ENCODE peak calls at places on chromosomes 6 and 20, in ten cellular contexts. One of them, this sample, is unnamed.

GRCh38 chr6:21740719-21741118 is 147.2 kb downstream of the SOX4 start:
- DNase-seq in HCT116: no peak
- DNase-seq in A549: no peak
- DNase-seq in sigmoid colon: no peak
- DNase-seq in heart left ventricle: no peak
- DNase-seq in uterus: no peak
- DNase-seq in Peyer's patch: no peak
- DNase-seq in adrenal gland: no peak
- DNase-seq in H1: no peak
- DNase-seq in IMR-90: peak; percentile 85
- DNase-seq in this sample: no peak

GRCh38 chr20:22905667-22906066 is 129.4 kb upstream of the SSTR4 start:
- DNase-seq in HCT116: no peak
- DNase-seq in A549: no peak
- DNase-seq in sigmoid colon: peak; percentile 60
- DNase-seq in heart left ventricle: peak; percentile 39
- DNase-seq in uterus: peak; percentile 19
- DNase-seq in Peyer's patch: no peak
- DNase-seq in adrenal gland: no peak
- DNase-seq in H1: no peak
- DNase-seq in IMR-90: no peak
- DNase-seq in this sample: no peak

GRCh38 chr6:87590989-87591388 is 1.1 kb downstream of the ORC3 start:
- DNase-seq in HCT116: no peak
- DNase-seq in A549: no peak
- DNase-seq in sigmoid colon: no peak
- DNase-seq in heart left ventricle: no peak
- DNase-seq in uterus: no peak
- DNase-seq in Peyer's patch: no peak
- DNase-seq in adrenal gland: no peak
- DNase-seq in H1: no peak
- DNase-seq in IMR-90: peak; percentile 18
- DNase-seq in this sample: no peak

GRCh38 chr20:31808481-31808880 is 10.7 kb upstream of the MYLK2 start:
- DNase-seq in HCT116: no peak
- DNase-seq in A549: no peak
- DNase-seq in sigmoid colon: no peak
- DNase-seq in heart left ventricle: no peak
- DNase-seq in uterus: no peak
- DNase-seq in Peyer's patch: no peak
- DNase-seq in adrenal gland: no peak
- DNase-seq in H1: no peak
- DNase-seq in IMR-90: no peak
- DNase-seq in this sample: no peak

GRCh38 chr6:143757346-143757832 is 79.6 kb downstream of the PHACTR2 start:
- DNase-seq in HCT116: no peak
- DNase-seq in A549: no peak
- DNase-seq in sigmoid colon: no peak
- DNase-seq in heart left ventricle: no peak
- DNase-seq in uterus: no peak
- DNase-seq in Peyer's patch: no peak
- DNase-seq in adrenal gland: no peak
- DNase-seq in H1: no peak
- DNase-seq in IMR-90: no peak
- DNase-seq in this sample: no peak

GRCh38 chr6:88165877-88166492 is at the start of gene CNR1:
- DNase-seq in HCT116: no peak
- DNase-seq in A549: peak; percentile 13
- DNase-seq in sigmoid colon: peak; percentile 89
- DNase-seq in heart left ventricle: peak; percentile 42
- DNase-seq in uterus: peak; percentile 32
- DNase-seq in Peyer's patch: peak; percentile 78
- DNase-seq in adrenal gland: peak; percentile 71
- DNase-seq in H1: peak; percentile 78
- DNase-seq in IMR-90: no peak
- DNase-seq in this sample: peak; percentile 84

GRCh38 chr6:152563182-152563581 is 74.0 kb downstream of the SYNE1 start:
- DNase-seq in HCT116: no peak
- DNase-seq in A549: no peak
- DNase-seq in sigmoid colon: no peak
- DNase-seq in heart left ventricle: no peak
- DNase-seq in uterus: no peak
- DNase-seq in Peyer's patch: no peak
- DNase-seq in adrenal gland: no peak
- DNase-seq in H1: no peak
- DNase-seq in IMR-90: no peak
- DNase-seq in this sample: no peak

GRCh38 chr6:89818977-89819335 is 638 bp downstream of the MDN1 start:
- DNase-seq in HCT116: no peak
- DNase-seq in A549: peak; percentile 21
- DNase-seq in sigmoid colon: no peak
- DNase-seq in heart left ventricle: no peak
- DNase-seq in uterus: no peak
- DNase-seq in Peyer's patch: peak; percentile 47
- DNase-seq in adrenal gland: peak; percentile 63
- DNase-seq in H1: no peak
- DNase-seq in IMR-90: peak; percentile 30
- DNase-seq in this sample: peak; percentile 23

GRCh38 chr6:138945354-138945753 is 42.7 kb downstream of the REPS1 start:
- DNase-seq in HCT116: no peak
- DNase-seq in A549: peak; percentile 20
- DNase-seq in sigmoid colon: no peak
- DNase-seq in heart left ventricle: no peak
- DNase-seq in uterus: no peak
- DNase-seq in Peyer's patch: no peak
- DNase-seq in adrenal gland: no peak
- DNase-seq in H1: no peak
- DNase-seq in IMR-90: no peak
- DNase-seq in this sample: no peak

GRCh38 chr6:170279977-170280688 is 10.7 kb downstream of the DLL1 start:
- DNase-seq in HCT116: no peak
- DNase-seq in A549: peak; percentile 67
- DNase-seq in sigmoid colon: peak; percentile 76
- DNase-seq in heart left ventricle: peak; percentile 74
- DNase-seq in uterus: peak; percentile 77
- DNase-seq in Peyer's patch: peak; percentile 83
- DNase-seq in adrenal gland: peak; percentile 87
- DNase-seq in H1: no peak
- DNase-seq in IMR-90: peak; percentile 12
- DNase-seq in this sample: peak; percentile 82

GRCh38 chr6:90080876-90081464 is 186.7 kb downstream of the GJA10 start:
- DNase-seq in HCT116: no peak
- DNase-seq in A549: no peak
- DNase-seq in sigmoid colon: no peak
- DNase-seq in heart left ventricle: no peak
- DNase-seq in uterus: no peak
- DNase-seq in Peyer's patch: no peak
- DNase-seq in adrenal gland: no peak
- DNase-seq in H1: no peak
- DNase-seq in IMR-90: no peak
- DNase-seq in this sample: no peak

GRCh38 chr6:128573036-128573435 is 52.6 kb upstream of the PTPRK start:
- DNase-seq in HCT116: no peak
- DNase-seq in A549: no peak
- DNase-seq in sigmoid colon: no peak
- DNase-seq in heart left ventricle: no peak
- DNase-seq in uterus: no peak
- DNase-seq in Peyer's patch: no peak
- DNase-seq in adrenal gland: no peak
- DNase-seq in H1: no peak
- DNase-seq in IMR-90: no peak
- DNase-seq in this sample: no peak

GRCh38 chr20:7038029-7038428 is 270.5 kb downstream of the BMP2 start:
- DNase-seq in HCT116: no peak
- DNase-seq in A549: no peak
- DNase-seq in sigmoid colon: no peak
- DNase-seq in heart left ventricle: no peak
- DNase-seq in uterus: no peak
- DNase-seq in Peyer's patch: no peak
- DNase-seq in adrenal gland: no peak
- DNase-seq in H1: no peak
- DNase-seq in IMR-90: no peak
- DNase-seq in this sample: no peak

GRCh38 chr20:64185276-64185900 is 21.1 kb downstream of the MYT1 start:
- DNase-seq in HCT116: no peak
- DNase-seq in A549: no peak
- DNase-seq in sigmoid colon: no peak
- DNase-seq in heart left ventricle: no peak
- DNase-seq in uterus: no peak
- DNase-seq in Peyer's patch: no peak
- DNase-seq in adrenal gland: no peak
- DNase-seq in H1: no peak
- DNase-seq in IMR-90: no peak
- DNase-seq in this sample: no peak

DNA sequence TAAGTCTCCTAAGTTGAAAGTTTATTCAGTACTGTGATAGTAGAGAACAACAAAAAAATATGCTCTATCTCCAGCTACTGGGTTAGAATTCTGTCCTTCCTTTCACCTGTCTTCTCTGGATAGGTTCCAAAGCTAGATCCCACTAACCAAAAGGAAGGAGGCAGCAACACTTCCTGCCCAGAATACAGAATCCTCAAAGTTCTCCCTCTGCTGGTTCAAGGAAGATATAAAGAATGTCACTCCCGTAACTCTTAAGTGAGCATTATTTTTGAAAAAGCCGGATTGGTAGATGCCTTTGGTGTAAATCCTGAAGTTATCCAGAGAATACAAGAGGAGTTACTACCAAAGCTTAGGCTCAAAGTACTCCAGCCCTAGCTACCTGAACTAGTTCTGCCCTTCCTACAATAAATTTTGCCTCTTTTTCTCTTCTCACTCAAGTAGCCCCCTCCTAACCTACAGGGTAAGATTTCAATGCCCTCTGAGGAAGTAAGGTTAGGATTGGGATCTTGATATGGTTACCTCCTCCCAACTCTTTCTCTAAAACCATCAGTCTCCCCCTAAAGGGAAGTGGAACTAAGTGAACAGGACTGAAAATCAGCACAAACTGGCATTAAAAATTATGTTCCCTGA is 26.0 kb upstream of the CRIP3 start:
- DNase-seq in HCT116: peak; percentile 68
- DNase-seq in A549: peak; percentile 62
- DNase-seq in sigmoid colon: no peak
- DNase-seq in heart left ventricle: no peak
- DNase-seq in uterus: no peak
- DNase-seq in Peyer's patch: no peak
- DNase-seq in adrenal gland: no peak
- DNase-seq in H1: no peak
- DNase-seq in IMR-90: peak; percentile 69
- DNase-seq in this sample: no peak
- H3K4me1 ChIP-seq in HCT116: peaks cover 6% of the 10 kb centered on the region
- H3K4me1 ChIP-seq in A549: no peaks in the 10 kb centered on the region
- H3K4me1 ChIP-seq in sigmoid colon: no peaks in the 10 kb centered on the region
- H3K4me1 ChIP-seq in heart left ventricle: peaks cover 23% of the 10 kb centered on the region
- H3K4me1 ChIP-seq in uterus: no peaks in the 10 kb centered on the region
- H3K4me1 ChIP-seq in Peyer's patch: no peaks in the 10 kb centered on the region
- H3K4me1 ChIP-seq in adrenal gland: no peaks in the 10 kb centered on the region
- H3K4me1 ChIP-seq in H1: no peaks in the 10 kb centered on the region
- H3K4me1 ChIP-seq in IMR-90: no peaks in the 10 kb centered on the region
- H3K4me1 ChIP-seq in this sample: peaks cover 6% of the 10 kb centered on the region

DNA sequence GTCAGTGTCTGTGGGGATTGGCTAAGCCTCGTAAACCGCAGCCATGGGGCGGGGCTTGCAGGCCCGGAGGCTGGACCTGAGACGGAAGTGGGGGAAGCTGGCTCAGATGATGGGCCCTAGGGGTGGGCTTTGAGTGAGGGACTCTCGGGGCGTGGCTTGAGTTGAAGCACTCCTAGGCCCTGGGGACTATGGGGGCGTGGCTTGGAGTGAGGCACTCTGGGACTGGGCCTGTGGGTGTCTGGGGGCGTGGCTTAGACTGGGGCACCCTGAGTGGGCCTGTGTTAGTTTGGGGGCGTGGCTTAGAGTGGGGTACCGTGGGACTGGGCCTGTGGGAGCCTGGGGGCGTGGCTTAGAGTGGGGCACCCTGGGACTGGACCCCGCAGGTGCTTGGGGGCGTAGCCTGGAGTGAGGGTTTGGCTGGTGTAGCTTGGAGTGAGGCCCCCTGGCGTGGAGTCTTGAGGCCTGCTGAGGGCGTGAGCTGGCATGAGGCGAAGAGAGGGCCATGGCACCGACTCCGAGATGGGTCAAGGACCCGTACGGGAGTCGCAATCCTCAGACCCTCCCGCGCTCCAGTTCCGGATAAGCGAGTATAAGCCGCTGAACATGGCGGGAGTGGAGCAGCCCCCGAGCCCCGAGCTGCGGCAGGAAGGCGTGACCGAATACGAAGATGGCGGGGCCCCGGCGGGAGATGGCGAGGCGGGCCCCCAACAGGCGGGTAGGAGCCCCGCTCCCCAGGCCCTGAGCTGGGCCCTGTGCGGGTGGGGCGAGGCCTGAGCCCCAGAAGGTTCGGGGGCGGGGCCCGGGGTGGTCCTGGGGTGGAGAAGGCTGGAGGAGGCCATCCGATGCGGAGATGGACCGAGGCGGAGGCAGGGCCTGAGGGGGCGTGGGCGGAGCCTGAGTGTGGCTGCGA is 6.8 kb downstream of the L3MBTL1 start:
- DNase-seq in HCT116: peak; percentile 96
- DNase-seq in A549: no peak
- DNase-seq in sigmoid colon: peak; percentile 99
- DNase-seq in heart left ventricle: peak; percentile 99
- DNase-seq in uterus: peak; percentile 96
- DNase-seq in Peyer's patch: peak; percentile 99
- DNase-seq in adrenal gland: peak; percentile 99
- DNase-seq in H1: peak; percentile 93
- DNase-seq in IMR-90: peak; percentile 98
- DNase-seq in this sample: peak; percentile 98
- TF ChIP-seq POLR2A in HCT116: no peak
- TF ChIP-seq POLR2A in A549: no peak
- TF ChIP-seq POLR2A in sigmoid colon: no peak
- TF ChIP-seq POLR2A in heart left ventricle: peak; percentile 15
- TF ChIP-seq POLR2A in uterus: no peak
- TF ChIP-seq POLR2A in Peyer's patch: no peak
- TF ChIP-seq POLR2A in adrenal gland: peak; percentile 18
- TF ChIP-seq POLR2A in H1: peak; percentile 57
- TF ChIP-seq POLR2A in IMR-90: no peak
- TF ChIP-seq POLR2A in this sample: peak; percentile 29

DNA sequence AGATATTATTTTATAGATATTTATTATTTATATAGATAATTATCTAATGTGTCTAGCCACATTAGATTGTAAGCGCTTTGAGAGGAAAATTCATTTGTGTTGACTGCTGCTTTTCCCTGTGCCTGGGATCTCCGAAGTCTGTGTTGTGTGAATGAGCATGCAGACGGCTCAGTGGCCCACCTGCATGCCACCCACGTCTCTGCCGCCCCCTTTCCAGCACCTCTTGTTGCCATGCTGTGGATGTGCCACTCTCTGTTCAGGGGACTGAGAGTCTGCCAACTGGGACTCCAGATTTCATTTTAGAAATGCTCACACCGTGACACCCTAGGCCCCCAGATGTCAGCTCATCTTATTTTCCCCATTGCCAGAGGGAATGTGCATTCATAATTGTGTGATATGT is 139.7 kb downstream of the JARID2 start:
- DNase-seq in HCT116: no peak
- DNase-seq in A549: no peak
- DNase-seq in sigmoid colon: no peak
- DNase-seq in heart left ventricle: no peak
- DNase-seq in uterus: no peak
- DNase-seq in Peyer's patch: no peak
- DNase-seq in adrenal gland: no peak
- DNase-seq in H1: no peak
- DNase-seq in IMR-90: no peak
- DNase-seq in this sample: no peak
- H3K4me1 ChIP-seq in HCT116: no peaks in the 10 kb centered on the region
- H3K4me1 ChIP-seq in A549: peaks cover 18% of the 10 kb centered on the region
- H3K4me1 ChIP-seq in sigmoid colon: peaks cover 31% of the 10 kb centered on the region
- H3K4me1 ChIP-seq in heart left ventricle: peaks cover 48% of the 10 kb centered on the region
- H3K4me1 ChIP-seq in uterus: no peaks in the 10 kb centered on the region
- H3K4me1 ChIP-seq in Peyer's patch: no peaks in the 10 kb centered on the region
- H3K4me1 ChIP-seq in adrenal gland: peaks cover 38% of the 10 kb centered on the region
- H3K4me1 ChIP-seq in H1: peaks cover 34% of the 10 kb centered on the region
- H3K4me1 ChIP-seq in IMR-90: peaks cover 27% of the 10 kb centered on the region
- H3K4me1 ChIP-seq in this sample: peaks cover 17% of the 10 kb centered on the region

GRCh38 chr20:50146214-50146613 is 7.3 kb downstream of the PEDS1 start:
- DNase-seq in HCT116: no peak
- DNase-seq in A549: no peak
- DNase-seq in sigmoid colon: no peak
- DNase-seq in heart left ventricle: no peak
- DNase-seq in uterus: no peak
- DNase-seq in Peyer's patch: no peak
- DNase-seq in adrenal gland: no peak
- DNase-seq in H1: no peak
- DNase-seq in IMR-90: peak; percentile 53
- DNase-seq in this sample: no peak
- TF ChIP-seq POLR2A in HCT116: no peak
- TF ChIP-seq POLR2A in A549: no peak
- TF ChIP-seq POLR2A in sigmoid colon: no peak
- TF ChIP-seq POLR2A in heart left ventricle: no peak
- TF ChIP-seq POLR2A in uterus: no peak
- TF ChIP-seq POLR2A in Peyer's patch: no peak
- TF ChIP-seq POLR2A in adrenal gland: no peak
- TF ChIP-seq POLR2A in H1: no peak
- TF ChIP-seq POLR2A in IMR-90: no peak
- TF ChIP-seq POLR2A in this sample: no peak